ENCODE peak calls at places on chromosomes 6 and 20, in six cellular contexts. H, V, L, Q, P and S are unnamed samples.
A peak's percentile ranks its signal among the peaks of the same experiment; 100 is the strongest.

GRCh38 chr6:12208190-12208589 is 82.0 kb upstream of the EDN1 start:
- DNase-seq in P (peak; percentile 17), L (no peak), V (no peak), Q (no peak), H (no peak), S (no peak)

GRCh38 chr20:11917663-11918062 is at the start of gene BTBD3:
- DNase-seq in P (peak; percentile 80), Q (no peak), H (peak; percentile 83), V (no peak), L (peak; percentile 60), S (peak; percentile 76)

GRCh38 chr20:43642548-43642947 is 24.4 kb upstream of the MYBL2 start:
- DNase-seq in V (no peak), Q (no peak), P (no peak), H (no peak), L (no peak), S (no peak)

GRCh38 chr6:133051264-133051663 is 189.9 kb upstream of the EYA4 start:
- DNase-seq in L (no peak), P (no peak), H (no peak), V (no peak), Q (no peak), S (no peak)

GRCh38 chr6:166626177-166627038 is 643 bp downstream of the RPS6KA2 start:
- DNase-seq in H (no peak), L (peak; percentile 70), P (peak; percentile 41), V (peak; percentile 80), Q (no peak), S (no peak)

GRCh38 chr6:72624557-72625160 is 2.8 kb downstream of the KCNQ5 start:
- DNase-seq in Q (no peak), P (no peak), H (no peak), V (peak; percentile 48), L (no peak), S (no peak)

GRCh38 chr20:38633577-38634093 is 32.0 kb downstream of the ARHGAP40 start:
- DNase-seq in L (peak; percentile 57), V (peak; percentile 82), P (peak; percentile 14), Q (no peak), H (peak; percentile 23), S (peak; percentile 5)

GRCh38 chr6:74651948-74652347 is 553.9 kb downstream of the COL12A1 start:
- DNase-seq in L (no peak), H (no peak), Q (no peak), P (no peak), V (no peak), S (no peak)

GRCh38 chr6:40210628-40211056 is 276.4 kb upstream of the MOCS1 start:
- DNase-seq in P (no peak), V (no peak), Q (no peak), H (no peak), L (no peak), S (no peak)

GRCh38 chr6:16430661-16431089 is 192.3 kb downstream of the GMPR start:
- DNase-seq in Q (no peak), P (peak; percentile 45), L (no peak), V (no peak), H (no peak), S (no peak)

GRCh38 chr6:58113960-58114359 is 796.5 kb downstream of the PRIM2 start:
- DNase-seq in H (no peak), Q (no peak), L (no peak), V (peak; percentile 0), P (no peak), S (no peak)

GRCh38 chr6:159943101-159943632 is 25.7 kb upstream of the IGF2R start:
- DNase-seq in Q (no peak), H (no peak), L (peak; percentile 73), V (no peak), P (peak; percentile 47), S (no peak)

GRCh38 chr6:64538760-64539159 is 903.2 kb downstream of the PHF3 start:
- DNase-seq in Q (no peak), L (no peak), H (no peak), V (no peak), P (no peak), S (no peak)

GRCh38 chr6:56026461-56027180 is 151.2 kb upstream of the BMP5 start:
- DNase-seq in V (no peak), L (no peak), H (no peak), P (peak; percentile 32), Q (no peak), S (no peak)

GRCh38 chr20:18734525-18735189 is 78.9 kb upstream of the SCP2D1 start:
- DNase-seq in V (no peak), H (no peak), L (no peak), P (peak; percentile 46), Q (no peak), S (no peak)

GRCh38 chr20:48658505-48658904 is 169.3 kb downstream of the PREX1 start:
- DNase-seq in L (no peak), V (no peak), H (no peak), P (no peak), Q (no peak), S (no peak)

GRCh38 chr6:25371037-25371347 is 91.8 kb downstream of the CARMIL1 start:
- DNase-seq in V (no peak), P (no peak), Q (no peak), H (no peak), L (no peak), S (no peak)

GRCh38 chr20:12723811-12724210 is 285.0 kb upstream of the SPTLC3 start:
- DNase-seq in Q (no peak), L (no peak), P (no peak), V (no peak), H (no peak), S (no peak)

GRCh38 chr20:19137641-19138040 is 74.8 kb upstream of the SLC24A3 start:
- DNase-seq in L (no peak), H (no peak), V (no peak), Q (no peak), P (no peak), S (no peak)

GRCh38 chr6:137781639-137782038 is 85.4 kb upstream of the TNFAIP3 start:
- DNase-seq in H (no peak), L (no peak), V (no peak), Q (no peak), P (no peak), S (no peak)

GRCh38 chr6:113466526-113466925 is 390.6 kb upstream of the MARCKS start:
- DNase-seq in L (no peak), Q (no peak), V (no peak), P (no peak), H (no peak), S (no peak)

GRCh38 chr6:161319231-161319630 is 45.4 kb upstream of the AGPAT4 start:
- DNase-seq in H (no peak), L (no peak), V (no peak), Q (peak; percentile 71), P (no peak), S (peak; percentile 73)

GRCh38 chr20:21364413-21364812 is 32.9 kb downstream of the NKX2-4 start:
- DNase-seq in L (no peak), V (no peak), Q (no peak), P (no peak), H (no peak), S (no peak)

GRCh38 chr6:99121748-99122147 is 174.0 kb upstream of the FBXL4 start:
- DNase-seq in H (no peak), Q (no peak), P (no peak), L (no peak), V (no peak), S (no peak)

GRCh38 chr6:109194770-109195169 is 99.5 kb downstream of the CEP57L1 start:
- DNase-seq in Q (no peak), P (no peak), L (no peak), H (no peak), V (no peak), S (no peak)

GRCh38 chr6:5205877-5206840 is 54.6 kb downstream of the LYRM4 start:
- DNase-seq in V (no peak), L (peak; percentile 67), Q (peak; percentile 78), H (peak; percentile 80), P (peak; percentile 56), S (peak; percentile 78)

GRCh38 chr6:157317129-157317814 is 6.0 kb downstream of the TMEM242 start:
- DNase-seq in Q (no peak), H (peak; percentile 71), P (peak; percentile 84), L (peak; percentile 86), V (no peak), S (no peak)

DNA sequence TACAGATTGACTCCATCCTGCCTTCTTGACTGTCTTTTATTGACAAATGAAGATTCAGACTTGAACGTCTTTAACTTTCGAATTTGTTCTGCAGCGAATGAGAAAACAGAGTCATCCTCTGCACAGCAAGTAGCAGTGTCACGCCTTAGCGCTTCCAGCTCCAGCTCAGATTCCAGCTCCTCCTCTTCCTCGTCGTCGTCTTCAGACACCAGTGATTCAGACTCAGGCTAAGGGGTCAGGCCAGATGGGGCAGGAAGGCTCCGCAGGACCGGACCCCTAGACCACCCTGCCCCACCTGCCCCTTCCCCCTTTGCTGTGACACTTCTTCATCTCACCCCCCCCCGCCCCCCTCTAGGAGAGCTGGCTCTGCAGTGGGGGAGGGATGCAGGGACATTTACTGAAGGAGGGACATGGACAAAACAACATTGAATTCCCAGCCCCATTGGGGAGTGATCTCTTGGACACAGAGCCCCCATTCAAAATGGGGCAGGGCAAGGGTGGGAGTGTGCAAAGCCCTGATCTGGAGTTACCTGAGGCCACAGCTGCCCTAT is 12.2 kb downstream of the BRD2 start:
- DNase-seq in L (no peak), Q (no peak), V (no peak), P (no peak), H (no peak), S (no peak)
- H3K27ac ChIP-seq in L (peak overlapping the region; percentile 32), Q (no peak overlapping the region), V (peak overlapping the region; percentile 70), P (no peak overlapping the region), H (no peak overlapping the region), S (no peak overlapping the region)

GRCh38 chr6:111416529-111416928 is 66.5 kb downstream of the REV3L start:
- DNase-seq in L (no peak), V (no peak), P (no peak), H (no peak), Q (no peak), S (no peak)
- H3K27ac ChIP-seq in L (no peak overlapping the region), V (no peak overlapping the region), P (no peak overlapping the region), H (no peak overlapping the region), Q (no peak overlapping the region), S (peak overlapping the region; percentile 14)

DNA sequence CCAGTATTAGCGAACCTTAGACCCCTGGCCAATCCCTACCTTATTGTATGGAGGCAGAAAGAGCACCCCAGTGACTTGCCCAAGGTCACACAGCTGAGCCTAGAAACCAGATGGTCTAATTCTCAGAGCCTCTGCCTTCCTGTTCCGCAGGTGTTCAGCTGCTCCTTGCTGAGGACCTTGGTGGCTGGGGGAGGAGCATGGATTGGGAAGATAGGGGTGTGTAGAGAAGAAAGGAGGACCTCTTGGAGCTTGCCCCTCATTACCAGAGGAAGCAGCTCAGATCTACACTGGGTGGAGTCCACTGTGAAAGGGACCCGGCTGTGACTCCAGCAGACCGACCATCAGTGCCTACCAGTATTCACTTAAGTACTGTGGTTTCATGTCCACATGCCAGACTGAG is 15.2 kb downstream of the FOXP4 start:
- DNase-seq in V (no peak), H (no peak), Q (no peak), L (no peak), P (no peak), S (no peak)
- H3K27ac ChIP-seq in V (peak overlapping the region; percentile 88), H (peak overlapping the region; percentile 66), Q (no peak overlapping the region), L (no peak overlapping the region), P (no peak overlapping the region), S (no peak overlapping the region)

DNA sequence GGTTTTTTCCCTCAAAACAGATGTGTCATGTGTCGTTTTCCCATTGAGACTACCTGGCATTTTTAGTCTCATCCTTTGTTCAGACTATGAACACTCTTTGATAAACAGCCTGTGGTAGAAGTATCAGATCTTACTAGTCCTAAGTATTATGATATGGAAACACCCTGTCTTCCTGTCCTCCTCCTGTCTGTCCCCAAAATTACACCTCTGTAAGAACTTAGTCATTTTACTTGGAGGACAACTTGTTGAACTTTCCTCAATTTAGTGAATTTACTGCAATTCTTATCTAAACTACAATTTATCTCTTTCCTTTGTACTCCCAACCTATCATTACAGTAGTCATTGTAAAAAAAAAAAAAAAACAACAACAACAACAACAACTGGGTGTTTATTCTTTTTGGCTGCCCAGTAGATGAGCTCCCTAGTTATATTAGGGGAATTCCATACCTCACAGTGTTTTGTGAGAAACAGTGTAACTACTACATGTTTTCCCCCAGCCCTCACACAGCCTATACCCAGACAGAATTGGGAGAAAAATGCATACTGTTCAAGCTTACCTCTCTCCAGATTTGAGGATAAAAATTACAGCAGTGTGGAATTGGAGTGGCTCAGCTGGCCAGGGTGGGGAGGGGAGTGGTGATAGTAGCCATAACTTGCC is 18.5 kb upstream of the ERVFRD-1 start:
- DNase-seq in P (no peak), V (no peak), H (no peak), Q (no peak), L (no peak), S (no peak)
- H3K27ac ChIP-seq in P (no peak overlapping the region), V (peak overlapping the region; percentile 12), H (no peak overlapping the region), Q (no peak overlapping the region), L (no peak overlapping the region), S (no peak overlapping the region)